ENCODE peak calls at places on chromosomes 2 and 18, in four cellular contexts. R, T, G and K are unnamed samples.

GRCh38 chr2:69625078-69625788 is 18.3 kb downstream of the AAK1 start:
- DNase-seq in T (no peak), G (no peak), R (no peak), K (no peak)

GRCh38 chr2:203973676-203974075 is 37.1 kb downstream of the ICOS start:
- DNase-seq in T (no peak), G (no peak), R (no peak), K (no peak)

GRCh38 chr2:102005989-102006885 is 14.5 kb downstream of the IL1R2 start:
- DNase-seq in R (no peak), G (no peak), T (peak; percentile 45), K (no peak)

GRCh38 chr2:215900203-215900611 is 113.1 kb downstream of the MREG start:
- DNase-seq in T (no peak), R (no peak), G (no peak), K (no peak)

GRCh38 chr2:203376173-203376572 is 48.0 kb downstream of the ABI2 start:
- DNase-seq in G (no peak), R (no peak), T (no peak), K (no peak)

GRCh38 chr2:125643585-125643984 is 1012.4 kb upstream of the GYPC start:
- DNase-seq in R (no peak), T (no peak), G (no peak), K (no peak)

GRCh38 chr18:33755918-33756590 is 178.0 kb downstream of the ASXL3 start:
- DNase-seq in T (no peak), R (peak; percentile 46), G (no peak), K (no peak)

GRCh38 chr2:168573128-168573903 is 117.2 kb downstream of the CERS6 start:
- DNase-seq in R (no peak), G (no peak), T (no peak), K (no peak)

GRCh38 chr2:232668805-232669444 is 28.2 kb upstream of the GIGYF2 start:
- DNase-seq in T (peak; percentile 13), R (peak; percentile 36), G (no peak), K (no peak)

GRCh38 chr18:34867520-34867919 is 157.4 kb downstream of the DTNA start:
- DNase-seq in T (no peak), G (peak; percentile 16), R (peak; percentile 32), K (no peak)

GRCh38 chr2:85255813-85256581 is 71.8 kb downstream of the TGOLN2 start:
- DNase-seq in G (no peak), T (peak; percentile 37), R (no peak), K (no peak)

GRCh38 chr2:15889800-15890498 is 50.4 kb upstream of the MYCN start:
- DNase-seq in G (no peak), R (peak; percentile 49), T (no peak), K (peak; percentile 33)

GRCh38 chr2:179139506-179139905 is 89.6 kb upstream of the CCDC141 start:
- DNase-seq in R (no peak), G (no peak), T (no peak), K (no peak)

GRCh38 chr2:39513641-39514094 is 76.6 kb upstream of the MAP4K3 start:
- DNase-seq in T (peak; percentile 44), G (no peak), R (peak; percentile 71), K (peak; percentile 24)

GRCh38 chr2:218798767-218799504 is 17.0 kb downstream of the CYP27A1 start:
- DNase-seq in R (no peak), G (no peak), T (no peak), K (no peak)

GRCh38 chr18:28147674-28148171 is 29.2 kb downstream of the CDH2 start:
- DNase-seq in R (no peak), T (no peak), G (no peak), K (no peak)

GRCh38 chr2:170815746-170816498 is 765 bp upstream of the GAD1 start:
- DNase-seq in R (peak; percentile 50), G (peak; percentile 48), T (peak; percentile 71), K (peak; percentile 33)

GRCh38 chr2:128367601-128368359 is 49.1 kb upstream of the HS6ST1 start:
- DNase-seq in T (no peak), G (no peak), R (no peak), K (no peak)

GRCh38 chr2:10014418-10015190 is 28.7 kb upstream of the KLF11 start:
- DNase-seq in R (peak; percentile 24), T (no peak), G (no peak), K (no peak)

GRCh38 chr2:127778850-127779249 is 32.1 kb downstream of the WDR33 start:
- DNase-seq in T (no peak), G (no peak), R (no peak), K (no peak)

GRCh38 chr2:64582774-64583340 is 58.7 kb downstream of the AFTPH start:
- DNase-seq in R (no peak), T (no peak), G (no peak), K (no peak)

GRCh38 chr18:75160315-75160714 is 48.6 kb downstream of the PTGR3 start:
- DNase-seq in T (no peak), G (no peak), R (no peak), K (no peak)

GRCh38 chr2:105315314-105315713 is 14.2 kb downstream of the TGFBRAP1 start:
- DNase-seq in T (no peak), G (no peak), R (no peak), K (no peak)

GRCh38 chr2:37156857-37157714 is at the start of gene EIF2AK2:
- DNase-seq in R (peak; percentile 88), T (peak; percentile 82), G (peak; percentile 83), K (peak; percentile 86)

GRCh38 chr2:204550738-204551137 is 5.5 kb downstream of the PARD3B start:
- DNase-seq in G (no peak), R (no peak), T (no peak), K (no peak)

GRCh38 chr2:25960396-25960795 is 21.9 kb downstream of the KIF3C start:
- DNase-seq in G (no peak), T (no peak), R (no peak), K (no peak)

GRCh38 chr2:62415518-62415917 is 90.5 kb downstream of the TMEM17 start:
- DNase-seq in G (no peak), T (no peak), R (no peak), K (no peak)

GRCh38 chr18:10017048-10017447 is 103.2 kb downstream of the VAPA start:
- DNase-seq in R (no peak), G (no peak), T (no peak), K (no peak)

GRCh38 chr2:144414324-144414845 is 105.5 kb downstream of the ZEB2 start:
- DNase-seq in G (no peak), T (no peak), R (peak; percentile 42), K (no peak)

GRCh38 chr2:28621172-28622100 is 125.6 kb downstream of the PLB1 start:
- DNase-seq in T (peak; percentile 76), R (peak; percentile 73), G (no peak), K (no peak)

GRCh38 chr18:11520536-11520935 is 88.9 kb upstream of the SLC35G4 start:
- DNase-seq in T (no peak), G (no peak), R (no peak), K (no peak)

GRCh38 chr2:17800219-17800618 is 16.0 kb upstream of the MSGN1 start:
- DNase-seq in G (no peak), T (no peak), R (peak; percentile 37), K (no peak)

GRCh38 chr2:58146707-58147106 is 94.4 kb downstream of the FANCL start:
- DNase-seq in G (no peak), T (no peak), R (no peak), K (no peak)

DNA sequence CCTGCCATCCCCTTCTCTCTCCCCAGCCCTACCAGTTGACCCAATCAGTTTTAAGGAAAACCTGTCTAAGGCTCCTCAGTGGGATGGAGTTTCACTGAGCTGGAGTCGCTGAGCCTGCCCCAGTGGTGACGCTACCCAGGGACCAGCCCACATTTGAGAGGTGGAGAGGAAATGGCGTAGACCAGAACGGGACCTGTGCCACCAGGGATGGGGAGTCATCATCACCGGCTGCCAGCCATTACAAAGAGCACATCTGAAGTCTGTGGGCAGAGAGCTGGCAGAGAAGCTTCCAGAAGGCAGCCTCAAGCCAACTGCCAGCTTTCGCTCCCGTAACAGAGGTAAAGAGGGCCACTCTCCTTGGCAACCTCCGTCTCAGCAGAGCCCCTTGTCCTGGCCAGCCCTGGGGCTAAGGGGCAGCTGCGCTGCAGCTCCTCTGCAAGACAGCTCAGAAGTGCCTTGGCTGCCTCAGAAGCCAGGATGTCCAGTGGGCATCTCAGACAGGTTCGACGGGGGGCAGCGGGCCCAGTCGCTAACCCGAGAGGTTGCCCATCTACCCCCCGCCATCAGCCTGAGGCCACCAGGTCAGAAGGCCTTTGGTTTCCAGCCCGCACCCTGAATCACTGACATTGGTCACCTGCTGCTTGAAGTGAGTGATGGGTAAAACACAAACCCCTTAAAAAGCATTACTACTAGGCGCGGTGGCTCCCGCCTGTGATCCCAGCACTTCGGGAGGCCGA is 15.4 kb downstream of the SDC1 start:
- DNase-seq in R (no peak), T (no peak), G (no peak), K (no peak)
- H3K4me3 ChIP-seq in R (no peak overlapping the region), T (no peak overlapping the region), G (no peak overlapping the region), K (no peak overlapping the region)

DNA sequence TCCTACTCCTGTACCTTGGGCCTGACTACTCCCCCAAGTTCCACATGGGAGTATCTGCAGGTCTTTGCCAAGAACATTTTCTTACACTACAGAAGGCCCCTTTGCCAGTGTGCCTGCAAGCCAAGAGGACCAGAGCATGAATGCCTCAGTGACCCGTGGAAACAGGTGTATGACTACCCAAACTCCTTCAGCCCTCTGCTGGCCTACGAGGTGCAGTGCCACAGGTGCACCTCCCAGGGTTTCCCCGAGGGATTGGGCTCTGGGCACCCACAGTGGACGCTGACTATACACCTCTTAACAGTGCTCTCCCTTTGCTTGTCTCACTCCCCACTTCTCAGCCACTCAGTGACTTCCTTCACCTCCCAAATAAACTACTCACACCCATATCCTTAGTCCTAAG is 91.4 kb downstream of the COL6A3 start:
- DNase-seq in T (peak; percentile 47), R (no peak), G (no peak), K (no peak)
- TF ChIP-seq CTCF in T (peak; percentile 61), R (peak; percentile 39), G (peak; percentile 46), K (peak; percentile 66)

DNA sequence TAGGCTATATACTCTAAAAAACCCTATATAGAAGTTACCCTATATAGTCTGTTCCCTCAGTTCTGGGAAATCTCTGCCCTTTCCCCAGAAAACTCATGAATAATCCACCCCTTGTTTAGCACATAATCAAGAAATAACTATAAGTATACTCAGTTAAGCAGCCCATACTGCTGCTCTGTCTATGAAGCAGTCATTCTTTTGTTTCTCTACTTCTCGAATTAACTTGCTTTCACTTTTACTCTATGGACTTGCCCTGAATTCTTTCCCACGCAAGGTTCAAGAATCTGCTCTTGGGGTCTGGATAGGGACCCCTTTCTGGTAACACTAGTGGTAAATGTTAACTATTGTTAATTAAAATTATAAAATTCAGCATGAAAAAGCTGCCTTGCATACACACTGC is 17.4 kb upstream of the AP1S3 start:
- DNase-seq in G (no peak), T (no peak), R (no peak), K (no peak)
- H3K27ac ChIP-seq in G (no peak overlapping the region), T (no peak overlapping the region), R (no peak overlapping the region), K (no peak overlapping the region)

GRCh38 chr18:48954837-48955527 is 4.2 kb upstream of the SMAD7 start:
- DNase-seq in T (no peak), G (no peak), R (no peak), K (no peak)
- H3K4me3 ChIP-seq in T (no peak overlapping the region), G (no peak overlapping the region), R (no peak overlapping the region), K (no peak overlapping the region)

DNA sequence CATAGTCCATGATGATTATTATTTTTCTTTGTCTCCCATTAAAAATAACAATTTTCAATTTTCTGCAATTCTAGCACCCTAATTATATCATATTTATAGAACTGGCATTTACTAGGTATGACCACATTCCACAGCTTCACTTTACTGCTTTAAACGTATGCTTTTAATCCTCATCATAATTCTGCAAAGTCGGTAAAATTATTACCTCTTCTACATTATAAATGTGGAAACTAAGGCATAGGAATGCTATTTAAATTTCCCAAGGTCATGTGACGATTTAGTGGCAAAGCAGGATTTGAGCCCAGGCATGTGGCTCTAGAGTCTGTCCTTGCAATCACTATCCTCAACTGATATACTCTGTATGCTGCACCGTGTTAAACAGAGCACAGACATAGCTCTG is 866.4 kb downstream of the EPHA4 start:
- DNase-seq in G (no peak), T (no peak), R (no peak), K (no peak)
- TF ChIP-seq CTCF in G (no peak), T (no peak), R (no peak), K (no peak)